ENCODE peak calls at places on chromosomes 13 and 19, in six cellular contexts. Q is H1, D is IMR-90, S is neuronal stem cell, L is mesendoderm, O is mesenchymal stem cell. U is an unnamed sample.

GRCh38 chr19:1428738-1429391 is 9.3 kb upstream of the RPS15 start:
- DNase-seq in Q (no peak), D (no peak), S (no peak), L (no peak), O (no peak), U (no peak)

GRCh38 chr19:47157455-47158321 is 27.1 kb downstream of the SAE1 start:
- DNase-seq in Q (peak; percentile 66), D (peak; percentile 72), S (peak; percentile 73), L (peak; percentile 97), O (peak; percentile 47), U (peak; percentile 85)

GRCh38 chr13:112058519-112058873 is 8.5 kb upstream of the SOX1 start:
- DNase-seq in Q (no peak), D (no peak), S (no peak), L (no peak), O (no peak), U (no peak)

GRCh38 chr13:113856716-113857065 is 7.2 kb downstream of the GAS6 start:
- DNase-seq in Q (no peak), D (peak; percentile 78), S (no peak), L (no peak), O (peak; percentile 76), U (peak; percentile 20)

GRCh38 chr13:112616586-112617381 is 28.8 kb upstream of the TUBGCP3 start:
- DNase-seq in Q (no peak), D (peak; percentile 52), S (no peak), L (peak; percentile 75), O (peak; percentile 60), U (peak; percentile 69)

GRCh38 chr13:21663197-21663596 is 7.7 kb upstream of the FGF9 start:
- DNase-seq in Q (no peak), D (no peak), S (no peak), L (no peak), O (no peak), U (no peak)

GRCh38 chr19:2478324-2478755 is 2.4 kb downstream of the GADD45B start:
- DNase-seq in Q (no peak), D (peak; percentile 64), S (no peak), L (peak; percentile 88), O (peak; percentile 89), U (no peak)

GRCh38 chr13:60679928-60680693 is 283.1 kb downstream of the TDRD3 start:
- DNase-seq in Q (no peak), D (no peak), S (no peak), L (peak; percentile 9), O (no peak), U (peak; percentile 34)

GRCh38 chr13:61988810-61989209 is 573.2 kb upstream of the PCDH20 start:
- DNase-seq in Q (no peak), D (no peak), S (no peak), L (no peak), O (no peak), U (no peak)

GRCh38 chr19:33306853-33307792 is 4.8 kb upstream of the CEBPA start:
- DNase-seq in Q (no peak), D (no peak), S (no peak), L (no peak), O (no peak), U (no peak)

GRCh38 chr13:99129050-99129449 is 71.6 kb upstream of the UBAC2 start:
- DNase-seq in Q (no peak), D (no peak), S (no peak), L (no peak), O (no peak), U (no peak)

GRCh38 chr19:45528744-45529453 is 21.6 kb downstream of the VASP start:
- DNase-seq in Q (peak; percentile 87), D (no peak), S (no peak), L (peak; percentile 95), O (no peak), U (peak; percentile 95)

GRCh38 chr19:38049105-38049649 is 142.2 kb downstream of the SIPA1L3 start:
- DNase-seq in Q (no peak), D (no peak), S (no peak), L (no peak), O (peak; percentile 44), U (no peak)

GRCh38 chr19:29489182-29489951 is 36.4 kb upstream of the VSTM2B start:
- DNase-seq in Q (no peak), D (no peak), S (no peak), L (no peak), O (no peak), U (no peak)

GRCh38 chr19:12834976-12835757 is 788 bp upstream of the RTBDN start:
- DNase-seq in Q (no peak), D (no peak), S (no peak), L (peak; percentile 52), O (no peak), U (peak; percentile 73)

GRCh38 chr13:112688560-112689497 is 1.0 kb upstream of the ATP11A start:
- DNase-seq in Q (no peak), D (no peak), S (no peak), L (peak; percentile 90), O (peak; percentile 46), U (peak; percentile 44)

GRCh38 chr19:42282810-42283247 is 13.8 kb downstream of the CIC start:
- DNase-seq in Q (no peak), D (no peak), S (no peak), L (no peak), O (no peak), U (no peak)

GRCh38 chr13:109346060-109346459 is 440.3 kb downstream of the IRS2 start:
- DNase-seq in Q (no peak), D (no peak), S (no peak), L (peak; percentile 68), O (no peak), U (no peak)

GRCh38 chr13:42474954-42475353 is 99.0 kb upstream of the TNFSF11 start:
- DNase-seq in Q (no peak), D (peak; percentile 61), S (no peak), L (no peak), O (peak; percentile 69), U (no peak)

GRCh38 chr13:70723732-70724131 is 615.5 kb upstream of the KLHL1 start:
- DNase-seq in Q (no peak), D (no peak), S (no peak), L (no peak), O (peak; percentile 35), U (no peak)

GRCh38 chr19:35199481-35199880 is 29.1 kb downstream of the FAM187B start:
- DNase-seq in Q (no peak), D (no peak), S (no peak), L (no peak), O (no peak), U (no peak)

GRCh38 chr13:30963794-30964193 is 31.3 kb downstream of the TEX26 start:
- DNase-seq in Q (no peak), D (peak; percentile 29), S (no peak), L (no peak), O (no peak), U (no peak)

GRCh38 chr13:28476919-28477708 is 17.8 kb downstream of the FLT1 start:
- DNase-seq in Q (no peak), D (no peak), S (no peak), L (no peak), O (peak; percentile 74), U (no peak)

GRCh38 chr19:35216833-35217707 is 11.5 kb downstream of the FAM187B start:
- DNase-seq in Q (no peak), D (no peak), S (no peak), L (peak; percentile 63), O (no peak), U (peak; percentile 56)

GRCh38 chr13:77506874-77507273 is 28.6 kb upstream of the SCEL start:
- DNase-seq in Q (no peak), D (no peak), S (no peak), L (no peak), O (peak; percentile 16), U (no peak)

GRCh38 chr19:31214086-31214485 is 135.2 kb downstream of the TSHZ3 start:
- DNase-seq in Q (no peak), D (peak; percentile 100), S (no peak), L (peak; percentile 44), O (peak; percentile 99), U (no peak)

GRCh38 chr13:93368296-93368695 is 141.7 kb downstream of the GPC6 start:
- DNase-seq in Q (no peak), D (no peak), S (no peak), L (no peak), O (no peak), U (no peak)

GRCh38 chr19:54190942-54191670 is at the start of gene TSEN34:
- DNase-seq in Q (no peak), D (peak; percentile 75), S (peak; percentile 92), L (peak; percentile 64), O (peak; percentile 91), U (peak; percentile 84)

GRCh38 chr13:21657538-21657937 is 13.3 kb upstream of the FGF9 start:
- DNase-seq in Q (no peak), D (peak; percentile 94), S (no peak), L (no peak), O (peak; percentile 71), U (no peak)

GRCh38 chr19:52646571-52647222 is 8.5 kb upstream of the ZNF83 start:
- DNase-seq in Q (no peak), D (peak; percentile 29), S (no peak), L (no peak), O (no peak), U (no peak)

DNA sequence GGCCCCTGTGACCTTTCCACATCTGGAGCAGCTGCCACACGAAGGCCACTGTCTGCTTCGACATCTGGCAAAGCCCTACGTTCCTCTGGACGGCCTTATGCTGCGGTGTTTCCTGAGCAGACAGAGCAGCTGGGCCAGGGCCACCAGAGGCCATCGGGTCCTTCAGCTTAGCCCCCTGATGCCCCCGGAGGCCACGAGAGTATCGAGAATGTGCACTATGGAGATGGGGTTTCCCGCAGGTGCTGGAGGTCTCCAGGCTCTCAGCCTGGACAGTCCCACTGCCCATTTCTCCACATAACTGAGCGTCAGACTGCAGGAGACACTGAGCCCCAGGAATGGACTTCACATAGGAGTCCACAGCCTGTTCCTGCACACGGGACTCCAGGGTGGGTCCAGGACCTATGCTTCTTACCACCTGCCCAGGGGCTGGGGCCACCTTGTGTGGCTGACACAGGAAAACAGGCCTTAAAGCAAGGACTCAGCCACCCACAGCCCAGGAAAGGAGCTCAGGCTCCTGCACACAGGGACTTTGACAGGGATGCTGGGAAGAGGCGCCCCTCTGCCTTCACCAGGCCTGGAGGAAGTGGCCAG is 80.7 kb downstream of the SLC7A1 start:
- DNase-seq in Q (no peak), D (no peak), S (no peak), L (no peak), O (no peak), U (no peak)
- H4K8ac ChIP-seq in Q (no peak overlapping the region), D (no peak overlapping the region), S (no peak overlapping the region), L (no peak overlapping the region), O (no peak overlapping the region), U (no peak overlapping the region)

GRCh38 chr19:58279042-58279924 is 528 bp downstream of the ZNF8 start:
- DNase-seq in Q (peak; percentile 25), D (peak; percentile 51), S (no peak), L (peak; percentile 87), O (peak; percentile 78), U (peak; percentile 75)
- H2AK5ac ChIP-seq in Q (no peak overlapping the region), D (peak overlapping the region; percentile 95), S (peak overlapping the region; percentile 92), L (no peak overlapping the region), O (no peak overlapping the region), U (no peak overlapping the region)

GRCh38 chr13:38405216-38405615 is 55.6 kb downstream of the UFM1 start:
- DNase-seq in Q (no peak), D (no peak), S (no peak), L (no peak), O (no peak), U (no peak)
- H2BK15ac ChIP-seq in Q (no peak overlapping the region), D (no peak overlapping the region), S (no peak overlapping the region), L (no peak overlapping the region), O (no peak overlapping the region), U (no peak overlapping the region)

DNA sequence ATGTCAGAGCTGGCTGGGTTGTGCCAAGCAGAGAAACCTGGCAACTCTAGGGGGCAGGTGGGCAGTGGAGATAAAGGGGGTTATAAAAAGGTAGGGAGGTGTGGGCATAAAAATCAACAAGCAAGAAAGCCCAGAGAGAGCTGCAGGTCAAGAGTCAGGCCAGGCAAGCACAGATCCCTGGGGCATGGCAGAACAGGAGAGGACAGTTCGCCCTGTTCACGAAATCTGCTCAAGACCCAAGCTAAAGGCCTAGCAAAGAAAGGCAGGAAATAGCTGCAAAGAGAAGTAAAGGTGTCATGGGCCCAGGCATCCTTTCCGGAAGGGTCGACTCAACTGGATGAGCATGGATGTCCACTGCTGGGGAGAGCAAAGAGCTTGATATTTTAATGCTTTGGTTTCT is 3.4 kb downstream of the MBNL2 start:
- DNase-seq in Q (no peak), D (no peak), S (no peak), L (no peak), O (no peak), U (no peak)
- H4K8ac ChIP-seq in Q (no peak overlapping the region), D (no peak overlapping the region), S (no peak overlapping the region), L (no peak overlapping the region), O (peak overlapping the region; percentile 4), U (no peak overlapping the region)